ENCODE peak calls at places on chromosome 17, in ten cellular contexts. T is osteocyte, C is kidney glomerular epithelial cell, S is neural crest cell, Z is T1000, W is anterior cingulate cortex, Q is HFFc6, U is DMS53, N is NCI-H1105, X is neural progenitor cell. I is an unnamed sample.
A peak's percentile ranks its signal among the peaks of the same experiment; 100 is the strongest.

GRCh38 chr17:17088511-17089205 is 46.4 kb downstream of the MPRIP start:
- DNase-seq in T (no peak), C (no peak), S (no peak), Z (no peak), W (no peak), Q (no peak), U (peak; percentile 9), N (no peak), X (no peak), I (no peak)

GRCh38 chr17:12566281-12567002 is 99.2 kb upstream of the MYOCD start:
- DNase-seq in T (no peak), C (no peak), S (no peak), Z (no peak), W (no peak), Q (no peak), U (no peak), N (no peak), X (peak; percentile 21), I (no peak)

GRCh38 chr17:75876190-75876937 is 2.0 kb downstream of the TRIM47 start:
- DNase-seq in T (no peak), C (no peak), S (no peak), Z (no peak), W (no peak), Q (no peak), U (peak; percentile 96), N (no peak), X (peak; percentile 71), I (no peak)

GRCh38 chr17:73058022-73058421 is 34.5 kb downstream of the SLC39A11 start:
- DNase-seq in T (no peak), C (no peak), S (no peak), Z (peak; percentile 26), W (no peak), Q (no peak), U (no peak), N (no peak), X (no peak), I (no peak)

GRCh38 chr17:21551081-21551881 is 141.0 kb upstream of the KCNJ18 start:
- DNase-seq in T (peak; percentile 90), C (peak; percentile 76), S (peak; percentile 76), Z (peak; percentile 83), W (peak; percentile 82), Q (peak; percentile 80), U (peak; percentile 81), N (peak; percentile 79), X (no peak), I (peak; percentile 89)

GRCh38 chr17:79528592-79529125 is 82.2 kb downstream of the RBFOX3 start:
- DNase-seq in T (no peak), C (no peak), S (no peak), Z (no peak), W (no peak), Q (no peak), U (no peak), N (no peak), X (no peak), I (no peak)

GRCh38 chr17:68019336-68019674 is 16.2 kb upstream of the KPNA2 start:
- DNase-seq in T (no peak), C (no peak), S (no peak), Z (no peak), W (no peak), Q (no peak), U (peak; percentile 81), N (no peak), X (no peak), I (no peak)

GRCh38 chr17:77356109-77356689 is 215.4 kb downstream of the SEC14L1 start:
- DNase-seq in T (peak; percentile 70), C (no peak), S (no peak), Z (peak; percentile 60), W (no peak), Q (no peak), U (peak; percentile 72), N (peak; percentile 33), X (no peak), I (no peak)

GRCh38 chr17:72563952-72564351 is 443.1 kb downstream of the SOX9 start:
- DNase-seq in T (no peak), C (no peak), S (no peak), Z (no peak), W (no peak), Q (no peak), U (no peak), N (no peak), X (no peak), I (no peak)

GRCh38 chr17:73311781-73312641 is at the start of gene CDC42EP4:
- DNase-seq in T (peak; percentile 98), C (peak; percentile 81), S (peak; percentile 92), Z (peak; percentile 94), W (peak; percentile 92), Q (peak; percentile 94), U (peak; percentile 97), N (peak; percentile 60), X (peak; percentile 97), I (peak; percentile 93)

GRCh38 chr17:5413682-5414081 is 5.8 kb downstream of the NUP88 start:
- DNase-seq in T (no peak), C (peak; percentile 49), S (no peak), Z (no peak), W (no peak), Q (peak; percentile 89), U (peak; percentile 10), N (no peak), X (no peak), I (no peak)